ENCODE peak calls at places on chromosome 3, in six cellular contexts. C is GM23338, G is PC-9, N is GM23248, O is HCT116, V is PC-3. Q is an unnamed sample.

GRCh38 chr3:10647376-10647775 is 142.0 kb upstream of the ATP2B2 start:
- DNase-seq in C (no peak), G (no peak), O (no peak), V (no peak), N (no peak), Q (no peak)

GRCh38 chr3:129493206-129493605 is 35.2 kb upstream of the RHO start:
- DNase-seq in O (no peak), C (no peak), N (no peak), V (no peak), G (no peak), Q (no peak)

GRCh38 chr3:15646924-15647511 is 45.5 kb downstream of the BTD start:
- DNase-seq in C (no peak), N (peak; percentile 99), G (peak; percentile 74), V (peak; percentile 97), O (peak; percentile 88), Q (no peak)

GRCh38 chr3:61560452-61561373 is 658 bp upstream of the PTPRG start:
- DNase-seq in N (peak; percentile 90), V (no peak), G (peak; percentile 71), O (peak; percentile 45), C (peak; percentile 96), Q (no peak)

GRCh38 chr3:169122407-169122806 is 541.1 kb downstream of the MECOM start:
- DNase-seq in O (no peak), V (no peak), N (no peak), C (no peak), G (no peak), Q (no peak)

GRCh38 chr3:151037746-151038145 is 47.7 kb upstream of the MED12L start:
- DNase-seq in V (peak; percentile 75), G (peak; percentile 57), N (peak; percentile 97), C (no peak), O (peak; percentile 4), Q (no peak)

GRCh38 chr3:132279030-132279429 is 38.2 kb upstream of the ACP3 start:
- DNase-seq in G (no peak), V (no peak), O (no peak), C (no peak), N (peak; percentile 52), Q (no peak)

GRCh38 chr3:122533931-122534334 is 19.2 kb upstream of the KPNA1 start:
- DNase-seq in N (peak; percentile 93), O (peak; percentile 78), C (no peak), V (peak; percentile 100), G (peak; percentile 98), Q (no peak)

GRCh38 chr3:141243295-141243707 is 11.7 kb downstream of the PXYLP1 start:
- DNase-seq in O (no peak), V (no peak), N (peak; percentile 69), C (no peak), G (no peak), Q (no peak)

GRCh38 chr3:72260590-72260914 is 475.6 kb upstream of the PROK2 start:
- DNase-seq in G (no peak), N (no peak), C (no peak), O (no peak), V (no peak), Q (no peak)
- H3K9me2 ChIP-seq in G (no peaks in the 10 kb centered on the region), N (no peaks in the 10 kb centered on the region), C (no peaks in the 10 kb centered on the region), O (no peaks in the 10 kb centered on the region), V (no peaks in the 10 kb centered on the region), Q (no peaks in the 10 kb centered on the region)

GRCh38 chr3:120072867-120073525 is 21.3 kb downstream of the GSK3B start:
- DNase-seq in V (peak; percentile 46), O (no peak), G (no peak), N (no peak), C (peak; percentile 35), Q (peak; percentile 58)
- H3K9me2 ChIP-seq in V (no peaks in the 10 kb centered on the region), O (no peaks in the 10 kb centered on the region), G (no peaks in the 10 kb centered on the region), N (no peaks in the 10 kb centered on the region), C (no peaks in the 10 kb centered on the region), Q (no peaks in the 10 kb centered on the region)

DNA sequence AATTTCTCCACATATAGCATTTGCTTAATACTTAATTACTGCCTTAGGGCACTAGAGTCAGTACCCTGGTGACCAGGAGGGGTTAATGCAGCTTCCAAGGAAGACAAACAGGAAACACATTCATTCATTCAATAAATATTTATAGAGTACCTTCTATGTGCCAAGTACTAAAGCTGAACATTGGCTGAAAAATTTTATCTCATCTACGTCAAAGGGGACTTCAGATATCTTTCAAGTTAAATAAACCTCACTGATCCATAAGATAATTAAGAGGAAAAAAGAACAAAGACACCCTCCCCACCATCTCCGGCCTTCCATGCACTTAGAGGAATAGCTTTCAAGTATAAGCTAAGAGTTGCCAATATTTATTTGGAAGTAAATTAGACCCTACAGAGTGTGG is 156.9 kb upstream of the PRICKLE2 start:
- DNase-seq in G (no peak), V (peak; percentile 5), C (no peak), O (no peak), N (no peak), Q (no peak)
- H3K9me2 ChIP-seq in G (no peaks in the 10 kb centered on the region), V (no peaks in the 10 kb centered on the region), C (no peaks in the 10 kb centered on the region), O (no peaks in the 10 kb centered on the region), N (no peaks in the 10 kb centered on the region), Q (no peaks in the 10 kb centered on the region)

DNA sequence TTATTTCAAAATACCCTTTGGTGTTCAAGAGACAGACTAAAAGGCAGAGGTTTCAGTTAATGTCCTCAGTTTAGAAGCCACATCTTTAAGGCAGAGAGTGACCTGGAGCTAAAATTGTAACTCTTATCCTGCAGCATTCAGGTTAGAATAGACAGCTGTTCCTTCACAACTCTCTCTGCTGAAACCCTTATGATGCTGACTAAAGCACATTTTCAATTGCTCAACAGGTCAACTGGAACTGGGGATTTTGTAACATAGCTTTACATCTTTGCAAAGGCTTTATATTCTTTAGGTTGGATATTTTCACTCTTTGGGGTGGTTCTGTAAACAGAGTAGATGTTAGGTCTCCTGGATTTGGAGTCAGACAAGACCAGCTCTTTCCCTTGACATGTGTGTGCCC is 20.3 kb upstream of the PLSCR4 start:
- DNase-seq in O (no peak), C (no peak), V (no peak), G (no peak), N (no peak), Q (no peak)
- H3K9me2 ChIP-seq in O (no peaks in the 10 kb centered on the region), C (no peaks in the 10 kb centered on the region), V (no peaks in the 10 kb centered on the region), G (peaks cover 7% of the 10 kb centered on the region), N (no peaks in the 10 kb centered on the region), Q (no peaks in the 10 kb centered on the region)

GRCh38 chr3:172560026-172560425 is 36.8 kb upstream of the TNFSF10 start:
- DNase-seq in C (no peak), V (peak; percentile 76), O (no peak), G (peak; percentile 99), N (no peak), Q (no peak)
- H3K9me2 ChIP-seq in C (no peaks in the 10 kb centered on the region), V (no peaks in the 10 kb centered on the region), O (no peaks in the 10 kb centered on the region), G (no peaks in the 10 kb centered on the region), N (no peaks in the 10 kb centered on the region), Q (no peaks in the 10 kb centered on the region)

Q was measured in Karpas-422.